ENCODE peak calls at places on chromosomes 13 and 19, in five cellular contexts. M, L, Y, U and J are unnamed samples.

GRCh38 chr13:20136781-20137703 is 23.8 kb downstream of the GJA3 start:
- DNase-seq in M (no peak), L (no peak), Y (peak), U (no peak), J (no peak)

GRCh38 chr13:91278888-91279287 is 68.6 kb upstream of the MIR17HG start:
- DNase-seq in M (no peak), L (no peak), Y (no peak), U (no peak), J (no peak)

GRCh38 chr13:83085186-83085900 is 796.9 kb downstream of the SLITRK1 start:
- DNase-seq in M (no peak), L (no peak), Y (no peak), U (peak), J (no peak)

GRCh38 chr13:48043789-48044503 is 6.4 kb downstream of the NUDT15 start:
- DNase-seq in M (no peak), L (no peak), Y (peak), U (peak), J (no peak)

GRCh38 chr13:113647351-113648217 is 10.4 kb downstream of the ATP4B start:
- DNase-seq in M (peak), L (peak), Y (peak), U (no peak), J (peak)

GRCh38 chr13:19681517-19681916 is 48.1 kb downstream of the MPHOSPH8 start:
- DNase-seq in M (no peak), L (no peak), Y (no peak), U (no peak), J (no peak)

GRCh38 chr13:31627097-31627496 is 112.2 kb upstream of the RXFP2 start:
- DNase-seq in M (no peak), L (no peak), Y (peak), U (no peak), J (no peak)

GRCh38 chr13:67175836-67176235 is 54.3 kb downstream of the PCDH9 start:
- DNase-seq in M (no peak), L (no peak), Y (no peak), U (no peak), J (no peak)

GRCh38 chr13:24053505-24054251 is 106.8 kb upstream of the SPATA13 start:
- DNase-seq in M (no peak), L (peak), Y (peak), U (no peak), J (no peak)

GRCh38 chr13:111484129-111484925 is 163.9 kb downstream of the TEX29 start:
- DNase-seq in M (no peak), L (no peak), Y (no peak), U (no peak), J (peak)

GRCh38 chr19:10624585-10624984 is 768 bp upstream of the SLC44A2 start:
- DNase-seq in M (no peak), L (no peak), Y (no peak), U (no peak), J (no peak)
- H3K4me3 ChIP-seq in M (peak), L (peak), Y (no peak), U (no peak), J (no peak)

GRCh38 chr19:14370169-14370998 is 10.9 kb upstream of the ADGRE5 start:
- DNase-seq in M (no peak), L (no peak), Y (no peak), U (no peak), J (no peak)
- H3K4me3 ChIP-seq in M (no peak), L (no peak), Y (no peak), U (no peak), J (no peak)

GRCh38 chr19:55699221-55699620 is 24.2 kb downstream of the EPN1 start:
- DNase-seq in M (no peak), L (no peak), Y (no peak), U (no peak), J (no peak)
- H3K4me3 ChIP-seq in M (no peak), L (no peak), Y (no peak), U (no peak), J (no peak)

GRCh38 chr13:109951491-109951890 is 165.1 kb upstream of the IRS2 start:
- DNase-seq in M (no peak), L (no peak), Y (peak), U (no peak), J (no peak)
- H3K4me3 ChIP-seq in M (no peak), L (no peak), Y (no peak), U (no peak), J (no peak)

GRCh38 chr19:42131149-42132029 is 857 bp downstream of the POU2F2 start:
- DNase-seq in M (no peak), L (no peak), Y (no peak), U (no peak), J (no peak)
- H3K4me3 ChIP-seq in M (peak), L (peak), Y (no peak), U (peak), J (no peak)

GRCh38 chr19:11198175-11198534 is 810 bp upstream of the KANK2 start:
- DNase-seq in M (no peak), L (no peak), Y (no peak), U (no peak), J (no peak)
- H3K4me3 ChIP-seq in M (peak), L (no peak), Y (no peak), U (no peak), J (no peak)

GRCh38 chr13:46296465-46296822 is 84.7 kb downstream of the LRRC63 start:
- DNase-seq in M (no peak), L (no peak), Y (no peak), U (no peak), J (no peak)
- H3K4me3 ChIP-seq in M (no peak), L (no peak), Y (no peak), U (no peak), J (no peak)

GRCh38 chr19:49679832-49680472 is 2.9 kb downstream of the PRMT1 start:
- DNase-seq in M (no peak), L (no peak), Y (no peak), U (no peak), J (no peak)
- H3K4me3 ChIP-seq in M (no peak), L (peak), Y (no peak), U (no peak), J (no peak)